ENCODE peak calls at places on chromosomes 5 and 9, in five cellular contexts. I, L, H, C and Y are unnamed samples.

GRCh38 chr5:116923344-116923743 is 348.7 kb upstream of the SEMA6A start:
- DNase-seq in H (no peak), C (no peak), L (no peak), I (no peak), Y (no peak)

GRCh38 chr9:128497824-128498610 is 6.5 kb upstream of the GLE1 start:
- DNase-seq in I (peak), H (no peak), L (no peak), C (no peak), Y (peak)

GRCh38 chr9:114288233-114289051 is 34.5 kb upstream of the ORM1 start:
- DNase-seq in I (no peak), C (no peak), L (no peak), H (no peak), Y (no peak)

GRCh38 chr9:72633966-72634365 is 112.6 kb downstream of the TMC1 start:
- DNase-seq in L (no peak), I (no peak), H (no peak), C (peak), Y (no peak)

GRCh38 chr5:143258559-143259253 is 144.8 kb downstream of the NR3C1 start:
- DNase-seq in C (no peak), I (no peak), L (no peak), H (no peak), Y (no peak)

GRCh38 chr9:111961011-111961410 is 64.4 kb downstream of the UGCG start:
- DNase-seq in L (no peak), H (no peak), C (no peak), I (no peak), Y (no peak)

GRCh38 chr9:120893585-120893857 is 16.5 kb upstream of the PHF19 start:
- DNase-seq in C (no peak), H (no peak), I (no peak), L (no peak), Y (peak)

GRCh38 chr9:22922222-22922621 is 475.6 kb downstream of the DMRTA1 start:
- DNase-seq in C (no peak), L (no peak), H (no peak), I (no peak), Y (no peak)

GRCh38 chr9:110111868-110112267 is 96.1 kb downstream of the C9orf152 start:
- DNase-seq in I (no peak), L (no peak), C (no peak), H (no peak), Y (no peak)

GRCh38 chr9:83013867-83014605 is 48.9 kb downstream of the RASEF start:
- DNase-seq in C (peak), L (no peak), I (no peak), H (no peak), Y (no peak)

GRCh38 chr5:41410307-41410706 is 100.1 kb downstream of the PLCXD3 start:
- DNase-seq in H (no peak), C (no peak), I (no peak), L (no peak), Y (no peak)

GRCh38 chr9:134276463-134277245 is 49.6 kb upstream of the RXRA start:
- DNase-seq in C (no peak), L (no peak), H (no peak), I (peak), Y (peak)

GRCh38 chr9:134329886-134330285 is 3.6 kb downstream of the RXRA start:
- DNase-seq in L (no peak), C (no peak), I (no peak), H (no peak), Y (no peak)

GRCh38 chr5:78065073-78065472 is 229.4 kb downstream of the AP3B1 start:
- DNase-seq in I (no peak), L (no peak), H (no peak), C (no peak), Y (no peak)